ENCODE peak calls at places on chromosomes 7 and 10, in six cellular contexts. O, J, K, R, U and D are unnamed samples.

GRCh38 chr10:129056734-129057689 is 410.0 kb upstream of the MGMT start:
- DNase-seq in O (no peak), J (no peak), K (no peak), R (no peak), U (no peak), D (no peak)

GRCh38 chr10:70232155-70232858 is 922 bp downstream of the PPA1 start:
- DNase-seq in O (peak), J (peak), K (peak), R (peak), U (peak), D (peak)

GRCh38 chr7:100366411-100367250 is 6.7 kb upstream of the PILRA start:
- DNase-seq in O (no peak), J (no peak), K (no peak), R (no peak), U (no peak), D (no peak)

GRCh38 chr10:5645944-5646617 is 20.3 kb downstream of the ASB13 start:
- DNase-seq in O (no peak), J (no peak), K (no peak), R (no peak), U (no peak), D (no peak)

GRCh38 chr10:99520804-99521473 is 11.8 kb upstream of the NKX2-3 start:
- DNase-seq in O (no peak), J (peak), K (no peak), R (no peak), U (no peak), D (no peak)

GRCh38 chr10:43071881-43072650 is 4.8 kb upstream of the RET start:
- DNase-seq in O (no peak), J (no peak), K (no peak), R (no peak), U (no peak), D (no peak)

GRCh38 chr10:14507156-14507555 is 176.4 kb upstream of the FRMD4A start:
- DNase-seq in O (no peak), J (no peak), K (no peak), R (no peak), U (no peak), D (peak)

GRCh38 chr10:126702181-126702580 is 31.7 kb upstream of the C10orf90 start:
- DNase-seq in O (peak), J (peak), K (no peak), R (no peak), U (no peak), D (peak)

GRCh38 chr7:26853788-26854393 is 10.5 kb downstream of the SKAP2 start:
- DNase-seq in O (peak), J (peak), K (no peak), R (no peak), U (no peak), D (peak)

GRCh38 chr10:14185501-14186045 is 145.2 kb downstream of the FRMD4A start:
- DNase-seq in O (peak), J (peak), K (peak), R (peak), U (peak), D (peak)

GRCh38 chr10:103584216-103585010 is 90.9 kb downstream of the NEURL1 start:
- DNase-seq in O (no peak), J (no peak), K (no peak), R (no peak), U (no peak), D (no peak)

GRCh38 chr10:43231523-43232078 is 35.3 kb downstream of the RASGEF1A start:
- DNase-seq in O (no peak), J (no peak), K (peak), R (no peak), U (no peak), D (no peak)

GRCh38 chr7:47610506-47611044 is 28.7 kb upstream of the TNS3 start:
- DNase-seq in O (peak), J (peak), K (no peak), R (no peak), U (no peak), D (no peak)

GRCh38 chr10:80538481-80539185 is 931 bp downstream of the SH2D4B start:
- DNase-seq in O (no peak), J (no peak), K (peak), R (no peak), U (no peak), D (no peak)

GRCh38 chr10:133014416-133015210 is 72.2 kb upstream of the CFAP46 start:
- DNase-seq in O (no peak), J (no peak), K (no peak), R (no peak), U (no peak), D (no peak)

GRCh38 chr10:24214762-24215161 is 5.8 kb downstream of the KIAA1217 start:
- DNase-seq in O (no peak), J (no peak), K (no peak), R (no peak), U (no peak), D (no peak)

GRCh38 chr10:2284071-2284470 is 546.7 kb upstream of the ADARB2 start:
- DNase-seq in O (no peak), J (no peak), K (no peak), R (no peak), U (no peak), D (no peak)

GRCh38 chr7:1902231-1902855 is 232.3 kb downstream of the ELFN1 start:
- DNase-seq in O (no peak), J (no peak), K (no peak), R (no peak), U (no peak), D (no peak)

GRCh38 chr7:139829654-139830130 is 628 bp downstream of the TBXAS1 start:
- DNase-seq in O (peak), J (no peak), K (no peak), R (no peak), U (no peak), D (no peak)

GRCh38 chr7:139830779-139831498 is 1.9 kb downstream of the TBXAS1 start:
- DNase-seq in O (no peak), J (no peak), K (no peak), R (no peak), U (no peak), D (no peak)

GRCh38 chr7:139830292-139830691 is 1.2 kb downstream of the TBXAS1 start:
- DNase-seq in O (no peak), J (no peak), K (no peak), R (no peak), U (no peak), D (no peak)

GRCh38 chr7:139828446-139828845 is 618 bp upstream of the TBXAS1 start:
- DNase-seq in O (no peak), J (no peak), K (no peak), R (no peak), U (no peak), D (no peak)

DNA sequence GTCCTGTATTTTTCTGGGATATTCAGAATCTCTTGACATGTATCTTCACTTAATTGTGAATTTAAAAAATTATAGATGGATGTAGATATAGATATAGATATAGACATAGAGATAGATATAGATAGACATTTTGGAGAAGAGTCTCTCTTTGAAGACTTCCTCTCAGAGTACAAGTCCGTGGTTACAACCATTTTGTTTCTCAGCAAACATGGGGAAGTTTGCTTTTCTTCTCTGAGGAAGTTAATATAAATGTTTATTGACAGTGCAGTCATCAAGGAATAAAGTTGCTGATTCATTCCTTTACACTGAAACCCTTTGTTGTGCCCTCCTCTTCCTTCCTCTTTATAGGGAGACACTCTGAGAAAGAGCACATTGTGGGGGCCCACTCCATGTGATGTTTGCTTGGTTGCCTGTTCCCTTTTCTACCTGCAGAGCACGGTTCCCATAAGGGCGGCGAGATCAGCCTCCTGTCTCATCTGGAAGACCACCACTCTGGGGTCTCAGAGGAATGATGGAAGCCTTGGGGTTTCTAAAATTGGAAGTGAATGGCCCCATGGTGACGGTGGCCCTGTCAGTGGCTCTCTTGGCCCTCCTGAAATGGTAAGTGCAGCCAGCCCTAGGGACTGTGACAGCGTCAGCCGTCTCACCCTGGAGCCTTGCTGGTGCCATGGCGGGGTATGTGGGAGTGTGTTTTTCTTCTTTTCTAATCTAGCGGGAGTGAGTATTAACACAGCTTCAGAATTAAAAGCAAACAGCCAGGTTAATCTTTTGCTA is at the start of gene TBXAS1:
- DNase-seq in O (peak), J (no peak), K (no peak), R (no peak), U (no peak), D (peak)
- H3K4me3 ChIP-seq in O (peak), J (no peak), K (no peak), R (no peak), U (no peak), D (no peak)

DNA sequence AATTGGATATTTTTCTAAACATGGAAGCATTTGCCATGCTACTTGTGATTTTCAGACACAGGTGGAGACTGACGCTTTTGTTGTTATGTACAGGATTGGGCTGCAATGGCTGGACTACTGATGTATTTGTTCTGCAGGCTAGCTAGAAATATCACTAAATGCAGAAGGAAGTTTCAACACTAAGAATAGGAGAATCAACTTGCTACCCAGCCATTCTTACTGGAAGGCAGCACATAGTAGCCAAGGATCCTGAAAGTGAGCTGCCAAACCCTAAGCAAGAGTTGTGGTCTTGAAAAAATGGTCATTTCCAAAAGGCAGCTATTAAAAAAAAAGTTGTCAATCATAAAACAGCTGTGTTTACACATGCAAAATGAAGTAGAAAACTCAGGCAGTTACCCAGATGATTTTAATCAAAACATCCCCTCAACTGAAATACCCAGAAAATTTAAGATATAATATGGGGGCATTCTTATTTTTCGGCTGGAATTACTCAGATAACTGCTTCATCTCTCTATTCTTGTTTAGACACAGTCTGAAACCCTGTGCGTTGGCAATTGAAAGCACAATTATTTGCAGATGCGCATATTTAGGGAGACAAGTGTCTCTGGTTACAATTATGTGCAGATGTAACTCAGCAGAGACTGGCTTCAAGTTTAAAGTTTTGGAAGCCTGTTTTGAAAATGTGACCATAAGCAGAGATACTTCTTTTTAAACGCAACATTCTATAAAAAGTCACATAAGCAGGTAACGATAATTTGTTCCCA is 31.2 kb downstream of the GFRA1 start:
- DNase-seq in O (no peak), J (no peak), K (no peak), R (no peak), U (no peak), D (no peak)
- H3K23ac ChIP-seq in O (no peak), J (no peak), K (no peak), R (no peak), U (no peak), D (no peak)

GRCh38 chr7:151025924-151026671 is 1.8 kb upstream of the ATG9B start:
- DNase-seq in O (peak), J (peak), K (no peak), R (no peak), U (peak), D (peak)
- H3K4me3 ChIP-seq in O (no peak), J (no peak), K (no peak), R (no peak), U (no peak), D (no peak)

GRCh38 chr7:43693687-43694398 is 35.5 kb downstream of the COA1 start:
- DNase-seq in O (peak), J (no peak), K (no peak), R (no peak), U (no peak), D (no peak)
- H3K23ac ChIP-seq in O (peak), J (no peak), K (peak), R (no peak), U (no peak), D (no peak)

GRCh38 chr10:77810446-77811335 is 115.9 kb downstream of the DLG5 start:
- DNase-seq in O (no peak), J (no peak), K (no peak), R (no peak), U (no peak), D (no peak)
- H3K4me3 ChIP-seq in O (no peak), J (no peak), K (no peak), R (no peak), U (no peak), D (no peak)

DNA sequence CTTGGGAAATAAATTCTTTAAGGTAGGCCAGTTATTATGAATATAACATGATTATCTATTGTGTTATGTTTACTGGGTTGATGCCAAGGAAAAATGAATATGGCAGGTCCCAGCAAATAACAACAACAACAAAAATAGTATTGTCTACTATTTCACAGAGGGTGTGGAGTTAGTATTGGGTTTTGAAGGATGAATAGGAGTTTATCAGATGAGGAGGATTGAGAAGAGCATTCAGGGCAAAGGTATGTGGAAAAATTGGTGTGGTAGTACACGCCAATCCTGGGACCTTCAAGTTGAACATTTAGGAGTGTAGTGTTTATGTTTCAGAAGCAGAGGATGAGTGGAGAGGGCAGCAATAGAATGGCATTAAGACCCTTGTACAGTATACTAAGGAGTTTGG is 671.9 kb downstream of the AUTS2 start:
- DNase-seq in O (no peak), J (no peak), K (no peak), R (no peak), U (no peak), D (no peak)
- H3K23ac ChIP-seq in O (no peak), J (no peak), K (no peak), R (no peak), U (no peak), D (no peak)